ENCODE peak calls at places on chromosomes 6 and 20, in seven cellular contexts. Z is IMR-90, L is H9, D is mesendoderm, X is trophoblast cell, A is mesenchymal stem cell, P is H1. M is an unnamed sample.

GRCh38 chr20:37423545-37423944 is 77.6 kb downstream of the SRC start:
- DNase-seq in D (no peak), X (no peak), Z (no peak), L (no peak), P (no peak), A (no peak), M (no peak)

GRCh38 chr6:31116661-31117385 is 2.2 kb downstream of the PSORS1C1 start:
- DNase-seq in X (no peak), D (no peak), Z (no peak), A (no peak), P (no peak), L (no peak), M (no peak)

GRCh38 chr6:33772114-33772830 is 16.7 kb downstream of the LEMD2 start:
- DNase-seq in P (no peak), A (peak), X (peak), Z (peak), D (no peak), L (no peak), M (no peak)

GRCh38 chr6:35725721-35726438 is 11.0 kb upstream of the ARMC12 start:
- DNase-seq in L (no peak), X (peak), Z (no peak), D (no peak), A (peak), P (no peak), M (no peak)

GRCh38 chr6:154276810-154277577 is 79.6 kb downstream of the IPCEF1 start:
- DNase-seq in L (no peak), X (peak), D (peak), Z (peak), A (peak), P (no peak), M (no peak)

GRCh38 chr6:122749451-122750050 is 30.0 kb upstream of the FABP7 start:
- DNase-seq in X (peak), A (peak), P (no peak), Z (no peak), D (no peak), L (no peak), M (no peak)

GRCh38 chr6:134495893-134496253 is 178.0 kb upstream of the SGK1 start:
- DNase-seq in L (no peak), Z (no peak), A (no peak), P (no peak), D (no peak), X (no peak), M (no peak)

GRCh38 chr6:139530551-139530950 is 156.1 kb upstream of the CITED2 start:
- DNase-seq in Z (no peak), X (no peak), L (no peak), A (no peak), D (no peak), P (no peak), M (no peak)

GRCh38 chr6:163529605-163530004 is 115.1 kb downstream of the QKI start:
- DNase-seq in D (no peak), Z (peak), P (no peak), L (no peak), X (peak), A (peak), M (no peak)

GRCh38 chr20:38723069-38723981 is 961 bp upstream of the SLC32A1 start:
- DNase-seq in P (no peak), L (peak), X (no peak), D (peak), A (no peak), Z (no peak), M (no peak)

GRCh38 chr6:85458782-85459181 is 8.9 kb downstream of the NT5E start:
- DNase-seq in P (no peak), X (no peak), D (no peak), A (no peak), L (no peak), Z (no peak), M (no peak)

GRCh38 chr6:125718109-125718508 is 31.3 kb upstream of the HEY2 start:
- DNase-seq in D (no peak), X (no peak), Z (no peak), L (no peak), P (no peak), A (no peak), M (no peak)

GRCh38 chr6:12366732-12367131 is 76.6 kb downstream of the EDN1 start:
- DNase-seq in P (no peak), X (no peak), L (no peak), D (no peak), A (no peak), Z (no peak), M (no peak)

GRCh38 chr6:120608826-120609225 is 725.5 kb downstream of the TBC1D32 start:
- DNase-seq in Z (no peak), D (no peak), X (no peak), P (no peak), L (no peak), A (no peak), M (no peak)

GRCh38 chr6:31822038-31822821 is 5.3 kb upstream of the HSPA1B start:
- DNase-seq in P (no peak), Z (peak), A (peak), D (peak), X (peak), L (peak), M (peak)

GRCh38 chr6:130851026-130851425 is 23.8 kb downstream of the SMLR1 start:
- DNase-seq in P (no peak), X (no peak), L (no peak), D (no peak), A (no peak), Z (no peak), M (no peak)

GRCh38 chr6:3247255-3248146 is 11.2 kb upstream of the PSMG4 start:
- DNase-seq in P (no peak), Z (peak), A (peak), L (peak), X (peak), D (peak), M (no peak)

GRCh38 chr20:36848078-36848660 is 27.8 kb upstream of the TLDC2 start:
- DNase-seq in A (peak), L (no peak), P (no peak), X (no peak), Z (peak), D (no peak), M (no peak)

GRCh38 chr6:106974337-106974998 is at the start of gene CD24:
- DNase-seq in X (peak), P (no peak), A (peak), D (peak), L (peak), Z (no peak), M (peak)

GRCh38 chr6:166313255-166314070 is 5.3 kb upstream of the PRR18 start:
- DNase-seq in X (peak), D (peak), A (peak), L (peak), P (no peak), Z (peak), M (peak)

GRCh38 chr6:161303628-161304340 is 29.9 kb upstream of the AGPAT4 start:
- DNase-seq in L (no peak), D (no peak), P (no peak), A (no peak), X (peak), Z (peak), M (no peak)

GRCh38 chr6:5278571-5279120 is 17.3 kb downstream of the FARS2 start:
- DNase-seq in D (no peak), A (no peak), X (no peak), L (no peak), Z (no peak), P (no peak), M (no peak)

GRCh38 chr6:121590941-121591340 is 155.5 kb downstream of the GJA1 start:
- DNase-seq in Z (no peak), X (peak), D (peak), A (no peak), P (no peak), L (no peak), M (no peak)

GRCh38 chr6:125558907-125559306 is 190.5 kb upstream of the HEY2 start:
- DNase-seq in Z (no peak), A (no peak), X (no peak), D (peak), L (no peak), P (no peak), M (no peak)

GRCh38 chr6:16832721-16833120 is 71.5 kb upstream of the ATXN1 start:
- DNase-seq in P (no peak), L (no peak), D (no peak), X (peak), A (no peak), Z (no peak), M (no peak)

GRCh38 chr6:44661631-44662030 is 274.1 kb downstream of the CDC5L start:
- DNase-seq in P (no peak), X (peak), A (no peak), Z (no peak), L (no peak), D (no peak), M (no peak)

GRCh38 chr20:32350421-32350820 is 7.7 kb upstream of the ASXL1 start:
- DNase-seq in X (no peak), L (no peak), Z (no peak), P (no peak), D (no peak), A (no peak), M (no peak)

GRCh38 chr20:44643596-44644383 is 7.7 kb downstream of the ADA start:
- DNase-seq in P (peak), A (peak), Z (peak), L (peak), D (peak), X (peak), M (no peak)

GRCh38 chr6:81241717-81242116 is 510.8 kb downstream of the TENT5A start:
- DNase-seq in P (no peak), A (peak), D (peak), L (no peak), X (peak), Z (peak), M (no peak)

GRCh38 chr20:38420232-38421085 is 14.7 kb downstream of the SNHG17 start:
- DNase-seq in D (no peak), L (no peak), Z (peak), P (no peak), X (no peak), A (peak), M (no peak)

GRCh38 chr6:139150915-139151314 is 16.0 kb downstream of the HECA start:
- DNase-seq in D (peak), Z (no peak), L (no peak), P (no peak), A (no peak), X (no peak), M (no peak)

GRCh38 chr6:102118034-102118433 is 724.5 kb downstream of the GRIK2 start:
- DNase-seq in Z (no peak), D (no peak), P (no peak), L (no peak), X (no peak), A (no peak), M (no peak)

GRCh38 chr6:100470721-100471120 is 6.0 kb upstream of the SIM1 start:
- DNase-seq in Z (no peak), A (no peak), D (no peak), X (peak), L (no peak), P (no peak), M (no peak)

GRCh38 chr6:36916159-36916558 is 30.4 kb downstream of the C6orf89 start:
- DNase-seq in L (no peak), A (no peak), X (no peak), P (no peak), Z (peak), D (no peak), M (no peak)

GRCh38 chr20:58629213-58629575 is 21.9 kb upstream of the STX16 start:
- DNase-seq in P (no peak), Z (no peak), X (no peak), L (no peak), A (no peak), D (no peak), M (no peak)
- H2AK5ac ChIP-seq in P (no peak), Z (peak), X (no peak), L (no peak), A (no peak), D (no peak), M (no peak)

DNA sequence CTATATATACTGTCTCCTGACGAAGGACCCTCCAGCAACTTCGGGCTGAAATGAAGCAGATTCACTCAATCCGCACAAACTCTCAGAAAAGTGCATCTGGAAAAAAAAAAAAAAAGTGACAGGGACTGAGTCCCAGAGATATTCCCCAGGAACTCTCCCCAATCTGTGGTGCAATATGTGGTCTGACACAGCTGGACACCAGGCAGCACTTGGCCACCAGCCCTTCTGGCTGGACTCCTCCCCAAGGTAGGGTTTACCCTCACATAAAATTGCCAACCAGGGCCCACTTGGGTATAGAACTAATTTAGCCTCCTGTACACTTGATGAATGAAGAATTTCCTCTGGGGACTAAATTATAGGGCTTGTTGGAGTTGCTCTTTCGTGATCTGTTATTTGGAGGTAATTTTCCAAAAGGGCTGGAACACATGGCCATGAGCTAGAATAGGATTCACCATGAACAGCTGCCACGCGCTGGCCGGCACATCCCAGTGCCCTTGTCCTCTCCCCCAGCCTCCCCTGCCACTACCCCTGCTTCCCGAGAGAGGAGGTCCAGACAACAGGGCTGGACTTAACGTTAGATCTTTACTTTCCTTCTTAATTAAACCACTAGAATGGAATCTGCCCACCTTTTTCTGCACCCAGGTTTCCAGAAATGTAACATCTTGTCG is 379.2 kb downstream of the BMP2 start:
- DNase-seq in Z (no peak), P (no peak), X (peak), A (no peak), D (no peak), L (no peak), M (no peak)
- H2AK5ac ChIP-seq in Z (no peak), P (no peak), X (no peak), A (no peak), D (no peak), L (no peak), M (no peak)

GRCh38 chr6:135504734-135505133 is 7.2 kb upstream of the AHI1 start:
- DNase-seq in P (no peak), D (no peak), Z (no peak), X (no peak), A (no peak), L (no peak), M (no peak)
- H2AK5ac ChIP-seq in P (no peak), D (no peak), Z (no peak), X (no peak), A (no peak), L (no peak), M (no peak)

DNA sequence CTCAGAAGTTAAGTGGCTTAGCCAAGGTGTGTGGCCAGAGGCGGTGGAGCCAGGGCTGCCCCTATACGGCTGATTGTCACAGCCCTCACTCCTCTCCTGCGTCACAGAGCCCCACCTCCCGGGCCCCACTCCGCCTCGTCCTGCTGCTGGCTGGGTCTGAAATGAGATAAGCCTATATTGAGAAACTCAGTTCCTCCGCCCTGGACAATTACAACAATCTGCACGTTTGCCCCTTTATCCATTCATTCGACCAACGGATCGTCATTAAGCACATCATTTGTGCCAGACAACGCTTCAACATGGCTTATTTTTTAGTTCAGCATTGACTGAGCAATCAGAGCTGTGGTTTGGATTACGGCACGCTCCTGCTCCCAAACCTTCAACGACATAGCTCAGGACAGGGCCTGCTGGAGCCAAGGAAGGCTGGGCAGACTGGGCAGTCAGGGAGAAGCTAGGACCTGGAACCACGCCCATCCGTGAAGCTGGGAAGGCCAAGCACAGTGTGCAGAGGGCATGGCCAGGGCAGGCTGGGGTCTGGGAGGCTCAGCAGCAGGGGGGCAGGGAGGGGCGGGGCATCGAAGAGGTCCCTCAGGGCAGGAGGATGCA is 16.6 kb upstream of the EZR start:
- DNase-seq in Z (peak), X (peak), A (no peak), P (no peak), L (peak), D (peak), M (no peak)
- H2AK5ac ChIP-seq in Z (no peak), X (no peak), A (no peak), P (peak), L (no peak), D (no peak), M (peak)

GRCh38 chr20:33459599-33459998 is 16.0 kb upstream of the SNTA1 start:
- DNase-seq in L (no peak), P (no peak), D (no peak), X (no peak), A (no peak), Z (no peak), M (no peak)
- H2AK5ac ChIP-seq in L (no peak), P (no peak), D (no peak), X (no peak), A (no peak), Z (no peak), M (no peak)

M was measured in neuronal stem cell.